ENCODE peak calls at places on chromosomes 6 and 20, in four cellular contexts. U is tibial artery, O is adrenal gland, V is IMR-90. Q is an unnamed sample.

GRCh38 chr6:162917506-162917905 is 189.7 kb downstream of the PACRG start:
- DNase-seq in U (no peak), O (no peak), V (peak; percentile 0), Q (no peak)

GRCh38 chr6:16206595-16207037 is 31.8 kb upstream of the GMPR start:
- DNase-seq in U (peak; percentile 72), O (peak; percentile 49), V (peak; percentile 87), Q (peak; percentile 45)

GRCh38 chr20:45128066-45128465 is 3.8 kb upstream of the WFDC12 start:
- DNase-seq in U (no peak), O (no peak), V (no peak), Q (no peak)

GRCh38 chr20:6600336-6600735 is 167.2 kb upstream of the BMP2 start:
- DNase-seq in U (no peak), O (no peak), V (no peak), Q (no peak)

GRCh38 chr20:10524643-10525042 is 89.5 kb downstream of the SLX4IP start:
- DNase-seq in U (no peak), O (no peak), V (no peak), Q (no peak)

GRCh38 chr6:55882731-55883595 is 7.6 kb upstream of the BMP5 start:
- DNase-seq in U (no peak), O (peak; percentile 57), V (peak; percentile 84), Q (no peak)

GRCh38 chr6:39302669-39303424 is 11.4 kb downstream of the KCNK17 start:
- DNase-seq in U (peak; percentile 72), O (peak; percentile 85), V (peak; percentile 47), Q (peak; percentile 96)

GRCh38 chr20:689348-689747 is 13.7 kb upstream of the SCRT2 start:
- DNase-seq in U (no peak), O (no peak), V (no peak), Q (no peak)

GRCh38 chr6:13190391-13190790 is 137.9 kb downstream of the TBC1D7 start:
- DNase-seq in U (no peak), O (no peak), V (no peak), Q (no peak)

GRCh38 chr6:4812068-4812467 is 35.9 kb downstream of the CDYL start:
- DNase-seq in U (no peak), O (no peak), V (no peak), Q (no peak)

GRCh38 chr6:159871241-159871640 is 19.5 kb upstream of the MAS1 start:
- DNase-seq in U (no peak), O (no peak), V (no peak), Q (no peak)

GRCh38 chr6:32761084-32761483 is 2.2 kb downstream of the HLA-DQB2 start:
- DNase-seq in U (no peak), O (no peak), V (no peak), Q (no peak)

GRCh38 chr6:157669747-157670216 is 153.3 kb upstream of the SNX9 start:
- DNase-seq in U (peak; percentile 93), O (peak; percentile 46), V (peak; percentile 71), Q (peak; percentile 53)

GRCh38 chr6:48542191-48542590 is 431.2 kb upstream of the PTCHD4 start:
- DNase-seq in U (no peak), O (no peak), V (no peak), Q (no peak)

GRCh38 chr6:83096791-83097190 is 29.3 kb downstream of the DOP1A start:
- DNase-seq in U (no peak), O (no peak), V (peak; percentile 32), Q (no peak)

GRCh38 chr20:32762754-32763201 is 593 bp downstream of the DNMT3B start:
- DNase-seq in U (no peak), O (peak; percentile 26), V (no peak), Q (peak; percentile 27)

GRCh38 chr20:58313366-58313765 is 3.9 kb downstream of the RAB22A start:
- DNase-seq in U (no peak), O (no peak), V (no peak), Q (no peak)

GRCh38 chr6:112253842-112254816 is at the start of gene LAMA4:
- DNase-seq in U (peak; percentile 36), O (peak; percentile 31), V (peak; percentile 69), Q (peak; percentile 59)

GRCh38 chr6:20092071-20092566 is 120.2 kb downstream of the MBOAT1 start:
- DNase-seq in U (no peak), O (no peak), V (peak; percentile 59), Q (peak; percentile 34)

DNA sequence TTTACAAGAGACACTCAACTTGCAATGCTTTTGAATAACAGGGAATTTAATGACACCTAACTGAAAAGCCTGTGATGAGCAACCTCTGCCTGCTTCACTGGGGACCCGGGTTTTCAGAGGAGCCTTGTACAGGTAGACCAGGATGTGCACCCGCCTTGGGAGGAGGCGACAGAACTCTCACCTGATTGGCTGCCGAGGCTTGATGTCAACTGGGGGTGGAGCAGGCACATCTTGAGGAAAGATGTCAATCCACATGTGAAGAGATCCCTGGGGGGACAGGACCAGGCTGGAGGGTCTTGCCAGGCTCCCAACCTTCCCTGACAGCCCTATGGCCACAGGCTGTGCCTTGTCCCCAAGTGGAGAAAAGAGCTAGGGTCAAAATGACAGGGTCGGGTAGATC is 19.8 kb downstream of the ERGIC3 start:
- DNase-seq in U (no peak), O (no peak), V (no peak), Q (no peak)
- TF ChIP-seq CTCF in U (no peak), O (no peak), V (no peak), Q (no peak)

GRCh38 chr6:93021235-93021909 is 398.0 kb downstream of the EPHA7 start:
- DNase-seq in U (no peak), O (no peak), V (no peak), Q (no peak)
- TF ChIP-seq CTCF in U (no peak), O (no peak), V (no peak), Q (no peak)

GRCh38 chr6:37998366-37998765 is 178.8 kb downstream of the ZFAND3 start:
- DNase-seq in U (no peak), O (no peak), V (no peak), Q (no peak)
- TF ChIP-seq CTCF in U (no peak), O (no peak), V (no peak), Q (no peak)

GRCh38 chr6:1024161-1024560 is 287.7 kb upstream of the FOXQ1 start:
- DNase-seq in U (no peak), O (no peak), V (no peak), Q (no peak)

GRCh38 chr6:1025821-1026220 is 286.1 kb upstream of the FOXQ1 start:
- DNase-seq in U (no peak), O (no peak), V (no peak), Q (no peak)

GRCh38 chr6:1022719-1023118 is 289.2 kb upstream of the FOXQ1 start:
- DNase-seq in U (no peak), O (no peak), V (no peak), Q (no peak)

GRCh38 chr6:1023229-1023628 is 288.7 kb upstream of the FOXQ1 start:
- DNase-seq in U (no peak), O (no peak), V (no peak), Q (no peak)

GRCh38 chr6:1024587-1024986 is 287.3 kb upstream of the FOXQ1 start:
- DNase-seq in U (no peak), O (no peak), V (peak; percentile 82), Q (no peak)
- TF ChIP-seq CTCF in U (no peak), O (no peak), V (no peak), Q (no peak)

GRCh38 chr6:69866351-69867074 is at the start of gene COL19A1:
- DNase-seq in U (no peak), O (peak; percentile 16), V (no peak), Q (peak; percentile 36)

GRCh38 chr6:69868252-69868804 is 2.0 kb downstream of the COL19A1 start:
- DNase-seq in U (no peak), O (no peak), V (no peak), Q (no peak)

GRCh38 chr6:69865126-69865525 is 1.2 kb upstream of the COL19A1 start:
- DNase-seq in U (no peak), O (no peak), V (peak; percentile 39), Q (no peak)

GRCh38 chr6:69868961-69869360 is 2.6 kb downstream of the COL19A1 start:
- DNase-seq in U (no peak), O (no peak), V (no peak), Q (no peak)

GRCh38 chr6:69867075-69867911 is 937 bp downstream of the COL19A1 start:
- DNase-seq in U (peak; percentile 41), O (peak; percentile 56), V (peak; percentile 0), Q (peak; percentile 74)
- TF ChIP-seq CTCF in U (no peak), O (no peak), V (no peak), Q (no peak)

GRCh38 chr6:9851541-9852380 is 563.1 kb downstream of the TFAP2A start:
- DNase-seq in U (no peak), O (no peak), V (peak; percentile 9), Q (peak; percentile 60)
- TF ChIP-seq CTCF in U (no peak), O (no peak), V (peak; percentile 14), Q (no peak)

GRCh38 chr6:85429346-85429745 is 20.5 kb upstream of the NT5E start:
- DNase-seq in U (no peak), O (no peak), V (no peak), Q (no peak)
- TF ChIP-seq CTCF in U (no peak), O (no peak), V (no peak), Q (no peak)

GRCh38 chr6:35305117-35305516 is 7.5 kb downstream of the DEF6 start:
- DNase-seq in U (no peak), O (no peak), V (no peak), Q (no peak)
- TF ChIP-seq CTCF in U (no peak), O (no peak), V (no peak), Q (no peak)

DNA sequence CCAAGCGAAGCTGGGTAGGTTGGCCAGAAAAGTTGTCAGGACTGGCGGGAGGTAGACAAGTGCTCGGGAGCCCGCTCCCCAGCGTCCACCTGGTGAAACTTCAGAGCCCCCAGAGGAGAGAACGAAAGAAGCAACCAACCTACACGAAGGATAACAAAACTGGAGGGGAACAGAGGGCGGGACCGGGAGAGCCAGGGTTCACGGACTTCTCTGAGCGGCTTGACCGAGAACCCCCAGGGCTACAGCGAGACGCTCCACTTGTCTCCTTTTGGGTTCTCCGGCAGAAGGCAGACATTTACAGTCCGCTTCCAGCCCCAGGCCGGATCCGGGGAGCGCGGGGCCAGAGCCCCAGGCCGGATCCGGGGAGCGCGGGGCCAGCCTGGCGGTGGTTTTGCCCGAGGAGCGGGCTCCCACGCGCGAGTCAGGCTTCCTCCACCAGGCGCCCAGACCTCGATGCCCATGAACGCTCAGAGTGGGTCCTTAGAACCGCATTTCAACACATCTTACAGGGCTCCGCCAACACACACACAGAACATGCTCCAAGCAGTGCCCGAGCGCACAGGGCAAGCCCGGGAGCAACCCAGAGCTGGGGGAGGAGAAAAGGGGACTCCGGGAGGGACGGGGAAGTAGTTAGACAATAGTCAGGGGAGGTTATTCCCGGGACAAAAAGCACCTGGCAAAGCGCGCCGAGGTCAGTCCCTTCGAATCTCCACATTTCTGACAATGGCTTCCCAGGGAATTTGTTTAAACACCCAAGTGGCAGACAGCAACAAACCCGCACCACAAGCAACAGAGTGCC is 1.1 kb downstream of the PTPRK start:
- DNase-seq in U (peak; percentile 45), O (peak; percentile 50), V (peak; percentile 45), Q (peak; percentile 63)
- TF ChIP-seq CTCF in U (peak; percentile 23), O (no peak), V (peak; percentile 16), Q (no peak)